ENCODE peak calls at places on chromosomes 3 and 15, in ten cellular contexts. X is activated T-cell treated with anti-CD3 and anti-CD28 coated beads, Interleukin-2, amount 50 U/mL, for 1 hour; N is activated naive CD4-positive, alpha-beta T cell; F is GM23338; L is cardiac muscle cell; R is foreskin fibroblast; C is activated naive CD8-positive, alpha-beta T cell treated with anti-CD3 and anti-CD28 coated beads, Interleukin-2, amount 50 U/mL, for 24 hours; M is naive thymus-derived CD8-positive, alpha-beta T cell; I is stimulated activated naive CD4-positive, alpha-beta T cell; D is fibroblast of lung. Z is an unnamed sample.

GRCh38 chr3:99659032-99659431 is 20.6 kb downstream of the COL8A1 start:
- DNase-seq in D (peak), L (no peak), X (no peak), C (no peak), R (peak), F (no peak), I (no peak), N (no peak), M (no peak), Z (peak)

GRCh38 chr3:88467191-88467590 is 317.4 kb downstream of the C3orf38 start:
- DNase-seq in X (no peak), I (no peak), F (peak), R (no peak), M (no peak), C (no peak), N (no peak), D (no peak), L (no peak), Z (no peak)

GRCh38 chr3:148896062-148896461 is 31.0 kb downstream of the CPA3 start:
- DNase-seq in M (no peak), F (no peak), C (no peak), R (peak), L (no peak), X (no peak), D (no peak), I (no peak), N (no peak), Z (no peak)

GRCh38 chr15:87118424-87118823 is 1038.8 kb downstream of the AGBL1 start:
- DNase-seq in R (no peak), M (no peak), I (no peak), C (no peak), F (no peak), L (peak), D (no peak), X (no peak), N (no peak), Z (peak)

GRCh38 chr3:171784937-171785336 is 25.3 kb downstream of the PLD1 start:
- DNase-seq in R (no peak), D (no peak), C (no peak), I (no peak), L (no peak), F (no peak), N (no peak), X (no peak), M (no peak), Z (no peak)

GRCh38 chr3:29183346-29184087 is 97.4 kb upstream of the RBMS3 start:
- DNase-seq in M (no peak), L (no peak), C (peak), X (no peak), N (no peak), I (no peak), R (peak), D (peak), F (no peak), Z (no peak)

GRCh38 chr15:42059661-42060476 is 34.5 kb downstream of the PLA2G4D start:
- DNase-seq in N (peak), R (peak), L (peak), X (peak), I (peak), M (peak), C (peak), F (peak), D (peak), Z (peak)

GRCh38 chr3:107028086-107028485 is 349.2 kb upstream of the CCDC54 start:
- DNase-seq in N (no peak), D (no peak), C (no peak), X (no peak), M (no peak), I (no peak), F (no peak), L (no peak), R (no peak), Z (no peak)

GRCh38 chr3:164832216-164832615 is 246.1 kb downstream of the SI start:
- DNase-seq in F (no peak), M (no peak), R (no peak), L (no peak), X (no peak), C (no peak), I (no peak), D (no peak), N (no peak), Z (no peak)

GRCh38 chr15:68552773-68553172 is 26.0 kb upstream of the CORO2B start:
- DNase-seq in D (no peak), N (no peak), R (peak), X (no peak), M (no peak), F (no peak), C (no peak), I (no peak), L (no peak), Z (no peak)

GRCh38 chr3:156010829-156011228 is 109.5 kb upstream of the KCNAB1 start:
- DNase-seq in N (no peak), F (peak), M (no peak), I (no peak), L (peak), D (no peak), C (no peak), R (peak), X (no peak), Z (peak)

GRCh38 chr15:43896543-43896942 is 69.7 kb downstream of the WDR76 start:
- DNase-seq in R (peak), D (no peak), F (no peak), M (no peak), X (no peak), N (no peak), C (no peak), I (no peak), L (no peak), Z (no peak)

Z was measured in left kidney.